ENCODE peak calls at places on chromosomes 5 and 9, in seven cellular contexts. Y is right cardiac atrium, U is esophagus squamous epithelium, S is anterior cingulate cortex, W is cardiac muscle cell, Q is substantia nigra, E is hepatic stellate cell. J is an unnamed sample.

GRCh38 chr5:63916786-63917185 is 45.5 kb downstream of the HTR1A start:
- DNase-seq in Y (no peak), U (no peak), S (no peak), W (no peak), Q (no peak), E (no peak), J (no peak)

GRCh38 chr5:57358796-57359592 is 123.6 kb downstream of the ACTBL2 start:
- DNase-seq in Y (no peak), U (no peak), S (no peak), W (peak), Q (no peak), E (no peak), J (no peak)

GRCh38 chr5:61254969-61255555 is 77.0 kb upstream of the ZSWIM6 start:
- DNase-seq in Y (no peak), U (no peak), S (no peak), W (no peak), Q (no peak), E (no peak), J (no peak)

GRCh38 chr5:147544556-147544955 is 34.7 kb upstream of the DPYSL3 start:
- DNase-seq in Y (no peak), U (no peak), S (no peak), W (no peak), Q (no peak), E (no peak), J (no peak)

GRCh38 chr9:129677456-129677855 is 12.0 kb downstream of the PRRX2 start:
- DNase-seq in Y (peak), U (no peak), S (no peak), W (no peak), Q (no peak), E (no peak), J (no peak)

GRCh38 chr5:157870837-157871834 is 12.2 kb upstream of the CLINT1 start:
- DNase-seq in Y (no peak), U (no peak), S (no peak), W (no peak), Q (no peak), E (no peak), J (no peak)

GRCh38 chr5:2352101-2352861 is 399.2 kb downstream of the IRX2 start:
- DNase-seq in Y (no peak), U (no peak), S (no peak), W (no peak), Q (no peak), E (no peak), J (no peak)

GRCh38 chr9:129182625-129183494 is 4.8 kb upstream of the IER5L start:
- DNase-seq in Y (peak), U (no peak), S (no peak), W (peak), Q (no peak), E (no peak), J (no peak)

GRCh38 chr5:148956632-148957385 is 106.1 kb downstream of the SH3TC2 start:
- DNase-seq in Y (no peak), U (no peak), S (no peak), W (no peak), Q (no peak), E (no peak), J (no peak)

GRCh38 chr5:53100606-53101005 is 9.0 kb downstream of the MOCS2 start:
- DNase-seq in Y (no peak), U (no peak), S (no peak), W (no peak), Q (no peak), E (no peak), J (no peak)

GRCh38 chr5:73853091-73853490 is 227.1 kb downstream of the ARHGEF28 start:
- DNase-seq in Y (no peak), U (no peak), S (no peak), W (no peak), Q (no peak), E (no peak), J (no peak)

J was measured in CD4-positive, CD25-positive, alpha-beta regulatory T cell.